ENCODE peak calls at places on chromosomes 4 and X, in seven cellular contexts. Z is T-helper 9 cell; E is activated effector memory CD4-positive, alpha-beta T cell treated with Interleukin-2 at 50 U/mL for 16 hours; F is mucosa of descending colon; L is H4; D is AG10803; H is hippocampal formation. I is an unnamed sample.

GRCh38 chrX:41728125-41728524 is 4.1 kb downstream of the GPR82 start:
- DNase-seq in Z (no peak), E (no peak), F (no peak), L (no peak), D (no peak), H (no peak), I (no peak)

GRCh38 chr4:107733431-107733925 is 13.4 kb upstream of the PAPSS1 start:
- DNase-seq in Z (no peak), E (no peak), F (no peak), L (no peak), D (no peak), H (no peak), I (no peak)

GRCh38 chr4:39637572-39638357 is 900 bp downstream of the SMIM14 start:
- DNase-seq in Z (no peak), E (peak; percentile 11), F (peak; percentile 73), L (peak; percentile 42), D (peak; percentile 70), H (peak; percentile 75), I (peak; percentile 56)

GRCh38 chrX:111244238-111244750 is 26.0 kb downstream of the CAPN6 start:
- DNase-seq in Z (no peak), E (no peak), F (no peak), L (peak; percentile 8), D (peak; percentile 8), H (peak; percentile 2), I (no peak)

GRCh38 chr4:83569967-83570366 is 34.1 kb downstream of the GPAT3 start:
- DNase-seq in Z (no peak), E (no peak), F (no peak), L (no peak), D (no peak), H (no peak), I (no peak)

GRCh38 chr4:53830511-53830910 is 233.9 kb downstream of the CHIC2 start:
- DNase-seq in Z (no peak), E (no peak), F (no peak), L (no peak), D (no peak), H (no peak), I (no peak)

GRCh38 chr4:186326391-186326790 is 60.4 kb downstream of the F11 start:
- DNase-seq in Z (no peak), E (no peak), F (no peak), L (peak; percentile 47), D (no peak), H (no peak), I (no peak)

GRCh38 chrX:1231850-1232505 is 19.5 kb upstream of the CRLF2 start:
- DNase-seq in Z (no peak), E (peak; percentile 19), F (no peak), L (no peak), D (no peak), H (no peak), I (no peak)

GRCh38 chrX:153925739-153926593 is at the start of gene ARHGAP4:
- DNase-seq in Z (peak; percentile 32), E (no peak), F (peak; percentile 62), L (no peak), D (no peak), H (no peak), I (no peak)

GRCh38 chr4:19508442-19508841 is 743.3 kb upstream of the SLIT2 start:
- DNase-seq in Z (no peak), E (no peak), F (no peak), L (no peak), D (no peak), H (no peak), I (no peak)

GRCh38 chrX:131216828-131217227 is 72.3 kb downstream of the IGSF1 start:
- DNase-seq in Z (no peak), E (no peak), F (no peak), L (no peak), D (no peak), H (no peak), I (no peak)

GRCh38 chrX:48927125-48927524 is 8.3 kb upstream of the PIM2 start:
- DNase-seq in Z (no peak), E (no peak), F (no peak), L (no peak), D (no peak), H (no peak), I (no peak)

GRCh38 chr4:26330186-26330787 is 9.5 kb downstream of the RBPJ start:
- DNase-seq in Z (no peak), E (no peak), F (no peak), L (peak; percentile 59), D (peak; percentile 65), H (peak; percentile 82), I (peak; percentile 54)

GRCh38 chrX:5431823-5432222 is 796.8 kb downstream of the NLGN4X start:
- DNase-seq in Z (no peak), E (no peak), F (no peak), L (no peak), D (no peak), H (no peak), I (no peak)

GRCh38 chr4:159390648-159391047 is 287.8 kb downstream of the RAPGEF2 start:
- DNase-seq in Z (no peak), E (no peak), F (no peak), L (peak; percentile 89), D (peak; percentile 88), H (no peak), I (peak; percentile 81)

GRCh38 chr4:87848622-87849351 is 16.0 kb downstream of the MEPE start:
- DNase-seq in Z (no peak), E (no peak), F (no peak), L (peak; percentile 63), D (peak; percentile 72), H (peak; percentile 89), I (peak; percentile 44)

GRCh38 chr4:48002267-48002666 is 14.2 kb downstream of the CNGA1 start:
- DNase-seq in Z (no peak), E (no peak), F (no peak), L (no peak), D (no peak), H (no peak), I (no peak)

GRCh38 chrX:103584606-103585005 is 709 bp upstream of the TCEAL4 start:
- DNase-seq in Z (no peak), E (no peak), F (no peak), L (no peak), D (no peak), H (peak; percentile 11), I (peak; percentile 3)

GRCh38 chrX:7614616-7615015 is 228.4 kb upstream of the VCX start:
- DNase-seq in Z (no peak), E (no peak), F (no peak), L (no peak), D (no peak), H (no peak), I (no peak)

GRCh38 chrX:39903343-39903742 is 194.4 kb downstream of the BCOR start:
- DNase-seq in Z (no peak), E (no peak), F (no peak), L (no peak), D (peak; percentile 89), H (no peak), I (no peak)

GRCh38 chrX:9628779-9629493 is 136.7 kb downstream of the GPR143 start:
- DNase-seq in Z (no peak), E (no peak), F (no peak), L (no peak), D (no peak), H (no peak), I (no peak)